ENCODE peak calls at places on chromosomes 5 and 9, in four cellular contexts. One of them, this sample, is unnamed.

GRCh38 chr9:104260004-104260403 is 165.9 kb downstream of the SMC2 start:
- DNase-seq in adrenal gland: no peak
- DNase-seq in dorsolateral prefrontal cortex: no peak
- DNase-seq in Peyer's patch: no peak
- DNase-seq in this sample: no peak

GRCh38 chr5:104429911-104430310 is 867.3 kb upstream of the NUDT12 start:
- DNase-seq in dorsolateral prefrontal cortex: no peak
- DNase-seq in Peyer's patch: no peak
- DNase-seq in adrenal gland: no peak
- DNase-seq in this sample: no peak

GRCh38 chr5:151028717-151029116 is 8.3 kb downstream of the GPX3 start:
- DNase-seq in adrenal gland: no peak
- DNase-seq in Peyer's patch: no peak
- DNase-seq in dorsolateral prefrontal cortex: no peak
- DNase-seq in this sample: no peak

GRCh38 chr9:134178781-134179551 is 14.6 kb upstream of the RNU6ATAC start:
- DNase-seq in dorsolateral prefrontal cortex: no peak
- DNase-seq in adrenal gland: peak
- DNase-seq in Peyer's patch: no peak
- DNase-seq in this sample: peak

GRCh38 chr5:157290981-157291711 is 25.2 kb downstream of the CYFIP2 start:
- DNase-seq in Peyer's patch: peak
- DNase-seq in adrenal gland: peak
- DNase-seq in dorsolateral prefrontal cortex: no peak
- DNase-seq in this sample: no peak

GRCh38 chr9:68747043-68747533 is 42.0 kb downstream of the PIP5K1B start:
- DNase-seq in dorsolateral prefrontal cortex: no peak
- DNase-seq in adrenal gland: no peak
- DNase-seq in Peyer's patch: no peak
- DNase-seq in this sample: no peak

GRCh38 chr9:134750450-134751155 is 109.0 kb downstream of the COL5A1 start:
- DNase-seq in Peyer's patch: no peak
- DNase-seq in dorsolateral prefrontal cortex: no peak
- DNase-seq in adrenal gland: no peak
- DNase-seq in this sample: no peak

GRCh38 chr9:18437315-18438200 is 36.4 kb upstream of the ADAMTSL1 start:
- DNase-seq in Peyer's patch: no peak
- DNase-seq in dorsolateral prefrontal cortex: no peak
- DNase-seq in adrenal gland: peak
- DNase-seq in this sample: peak

GRCh38 chr5:10610058-10610457 is 46.2 kb downstream of the ANKRD33B start:
- DNase-seq in adrenal gland: no peak
- DNase-seq in dorsolateral prefrontal cortex: no peak
- DNase-seq in Peyer's patch: no peak
- DNase-seq in this sample: no peak

GRCh38 chr5:10611290-10611689 is 47.4 kb downstream of the ANKRD33B start:
- DNase-seq in adrenal gland: no peak
- DNase-seq in dorsolateral prefrontal cortex: no peak
- DNase-seq in Peyer's patch: no peak
- DNase-seq in this sample: no peak

GRCh38 chr5:10607023-10607665 is 43.3 kb downstream of the ANKRD33B start:
- DNase-seq in adrenal gland: no peak
- DNase-seq in dorsolateral prefrontal cortex: no peak
- DNase-seq in Peyer's patch: peak
- DNase-seq in this sample: peak

GRCh38 chr5:10604975-10605374 is 41.1 kb downstream of the ANKRD33B start:
- DNase-seq in adrenal gland: no peak
- DNase-seq in Peyer's patch: no peak
- DNase-seq in dorsolateral prefrontal cortex: no peak
- DNase-seq in this sample: no peak

GRCh38 chr5:10607666-10608442 is 44.0 kb downstream of the ANKRD33B start:
- DNase-seq in adrenal gland: peak
- DNase-seq in dorsolateral prefrontal cortex: no peak
- DNase-seq in Peyer's patch: peak
- DNase-seq in this sample: peak
- H3K27ac ChIP-seq in adrenal gland: no peak
- H3K27ac ChIP-seq in dorsolateral prefrontal cortex: no peak
- H3K27ac ChIP-seq in Peyer's patch: peak
- H3K27ac ChIP-seq in this sample: peak

GRCh38 chr5:18003784-18004183 is 369.5 kb downstream of the TAF11L14 start:
- DNase-seq in adrenal gland: no peak
- DNase-seq in dorsolateral prefrontal cortex: no peak
- DNase-seq in Peyer's patch: no peak
- DNase-seq in this sample: no peak

GRCh38 chr5:17996002-17996401 is 361.7 kb downstream of the TAF11L14 start:
- DNase-seq in dorsolateral prefrontal cortex: no peak
- DNase-seq in adrenal gland: no peak
- DNase-seq in Peyer's patch: no peak
- DNase-seq in this sample: no peak

GRCh38 chr5:18003312-18003711 is 369.1 kb downstream of the TAF11L14 start:
- DNase-seq in dorsolateral prefrontal cortex: no peak
- DNase-seq in Peyer's patch: no peak
- DNase-seq in adrenal gland: no peak
- DNase-seq in this sample: no peak

GRCh38 chr5:18000744-18001143 is 366.5 kb downstream of the TAF11L14 start:
- DNase-seq in adrenal gland: no peak
- DNase-seq in dorsolateral prefrontal cortex: no peak
- DNase-seq in Peyer's patch: no peak
- DNase-seq in this sample: no peak
- H3K4me3 ChIP-seq in adrenal gland: no peak
- H3K4me3 ChIP-seq in dorsolateral prefrontal cortex: no peak
- H3K4me3 ChIP-seq in Peyer's patch: no peak
- H3K4me3 ChIP-seq in this sample: no peak

GRCh38 chr5:88117546-88117945 is 151.1 kb downstream of the TMEM161B start:
- DNase-seq in adrenal gland: no peak
- DNase-seq in dorsolateral prefrontal cortex: no peak
- DNase-seq in Peyer's patch: no peak
- DNase-seq in this sample: no peak
- TF ChIP-seq CTCF in adrenal gland: no peak
- TF ChIP-seq CTCF in dorsolateral prefrontal cortex: no peak
- TF ChIP-seq CTCF in Peyer's patch: no peak
- TF ChIP-seq CTCF in this sample: no peak

GRCh38 chr5:142529626-142530278 is 156.1 kb downstream of the FGF1 start:
- DNase-seq in Peyer's patch: no peak
- DNase-seq in adrenal gland: no peak
- DNase-seq in dorsolateral prefrontal cortex: no peak
- DNase-seq in this sample: no peak
- H3K27ac ChIP-seq in Peyer's patch: no peak
- H3K27ac ChIP-seq in adrenal gland: no peak
- H3K27ac ChIP-seq in dorsolateral prefrontal cortex: no peak
- H3K27ac ChIP-seq in this sample: no peak

DNA sequence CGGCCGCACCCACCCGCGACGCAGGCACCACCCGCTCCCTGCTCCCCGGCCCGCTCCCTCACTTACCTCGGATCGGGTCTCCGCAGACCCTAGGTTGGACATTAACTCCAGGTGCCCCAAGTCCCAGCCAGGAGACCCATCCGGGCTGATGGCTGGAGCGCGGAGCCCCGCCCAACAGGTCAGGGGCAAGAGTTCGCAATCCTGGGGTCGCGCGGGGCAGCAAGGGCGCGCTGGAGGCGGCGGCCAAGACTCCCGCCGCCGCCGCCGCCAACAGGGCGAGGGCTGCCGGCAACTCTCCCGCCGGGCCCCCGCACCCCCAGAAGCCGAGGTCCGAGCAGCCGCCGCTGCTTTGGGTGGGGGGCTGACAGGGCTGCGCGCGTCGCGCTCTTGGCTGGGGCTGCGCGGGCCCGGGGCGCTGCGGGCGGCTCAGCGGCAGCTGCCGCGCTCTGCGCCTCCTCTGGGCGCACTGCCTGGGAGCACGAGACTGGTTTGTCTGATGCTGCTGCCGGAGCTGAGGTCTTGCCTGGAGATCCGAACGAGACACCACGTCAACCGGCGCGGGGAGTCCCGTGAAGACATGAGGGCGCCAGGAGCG is 303 bp downstream of the GDNF start:
- DNase-seq in adrenal gland: peak
- DNase-seq in Peyer's patch: no peak
- DNase-seq in dorsolateral prefrontal cortex: peak
- DNase-seq in this sample: peak
- H3K4me3 ChIP-seq in adrenal gland: no peak
- H3K4me3 ChIP-seq in Peyer's patch: peak
- H3K4me3 ChIP-seq in dorsolateral prefrontal cortex: peak
- H3K4me3 ChIP-seq in this sample: peak

DNA sequence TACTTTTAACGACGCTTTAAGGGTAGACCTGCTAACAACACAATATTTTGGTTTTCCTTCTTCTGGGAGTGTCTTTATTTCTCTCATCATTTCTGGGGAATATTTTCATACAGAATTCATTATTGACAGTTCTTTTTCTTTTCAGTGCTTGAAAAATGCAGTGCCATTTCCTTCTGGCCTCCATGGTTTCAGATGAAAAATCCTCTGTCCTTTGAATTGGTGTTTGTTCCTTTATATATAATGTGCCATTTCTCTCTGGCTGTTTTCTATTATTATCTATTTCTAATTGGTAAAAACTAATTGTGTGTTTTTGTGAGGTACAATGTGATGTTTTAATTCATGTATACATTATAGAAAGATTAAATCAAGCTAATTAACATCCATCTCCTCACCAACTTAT is 194.3 kb upstream of the S1PR3 start:
- DNase-seq in adrenal gland: no peak
- DNase-seq in dorsolateral prefrontal cortex: no peak
- DNase-seq in Peyer's patch: no peak
- DNase-seq in this sample: no peak
- TF ChIP-seq CTCF in adrenal gland: no peak
- TF ChIP-seq CTCF in dorsolateral prefrontal cortex: no peak
- TF ChIP-seq CTCF in Peyer's patch: no peak
- TF ChIP-seq CTCF in this sample: no peak

This sample was measured in left ventricle myocardium inferior.